ENCODE peak calls at places on chromosomes 2 and 18, in six cellular contexts. One of them, this sample, is unnamed.

GRCh38 chr18:60686142-60686541 is 313.6 kb upstream of the MC4R start:
- DNase-seq in A549: no peak
- DNase-seq in suprapubic skin: no peak
- DNase-seq in GM23338: no peak
- DNase-seq in left ventricle myocardium inferior: no peak
- DNase-seq in OCI-LY7: no peak
- DNase-seq in this sample: no peak

GRCh38 chr2:54459037-54459441 is 2.9 kb downstream of the SPTBN1 start:
- DNase-seq in suprapubic skin: no peak
- DNase-seq in A549: no peak
- DNase-seq in left ventricle myocardium inferior: no peak
- DNase-seq in GM23338: no peak
- DNase-seq in OCI-LY7: peak; percentile 13
- DNase-seq in this sample: no peak

GRCh38 chr18:79495591-79496071 is 99.9 kb downstream of the NFATC1 start:
- DNase-seq in GM23338: no peak
- DNase-seq in A549: no peak
- DNase-seq in left ventricle myocardium inferior: peak; percentile 7
- DNase-seq in OCI-LY7: no peak
- DNase-seq in suprapubic skin: peak; percentile 56
- DNase-seq in this sample: no peak

GRCh38 chr2:17257194-17257909 is 260.9 kb downstream of the RAD51AP2 start:
- DNase-seq in GM23338: no peak
- DNase-seq in left ventricle myocardium inferior: no peak
- DNase-seq in A549: no peak
- DNase-seq in suprapubic skin: no peak
- DNase-seq in OCI-LY7: no peak
- DNase-seq in this sample: no peak

GRCh38 chr2:152638590-152638989 is 78.7 kb downstream of the PRPF40A start:
- DNase-seq in GM23338: no peak
- DNase-seq in A549: no peak
- DNase-seq in left ventricle myocardium inferior: no peak
- DNase-seq in suprapubic skin: no peak
- DNase-seq in OCI-LY7: no peak
- DNase-seq in this sample: no peak

GRCh38 chr2:238895901-238896600 is 48.2 kb downstream of the TWIST2 start:
- DNase-seq in suprapubic skin: peak; percentile 87
- DNase-seq in A549: no peak
- DNase-seq in left ventricle myocardium inferior: peak; percentile 68
- DNase-seq in OCI-LY7: no peak
- DNase-seq in GM23338: peak; percentile 44
- DNase-seq in this sample: peak; percentile 57

GRCh38 chr18:23207191-23207955 is 72.1 kb downstream of the CABLES1 start:
- DNase-seq in GM23338: peak; percentile 81
- DNase-seq in A549: no peak
- DNase-seq in left ventricle myocardium inferior: no peak
- DNase-seq in suprapubic skin: no peak
- DNase-seq in OCI-LY7: peak; percentile 54
- DNase-seq in this sample: peak; percentile 41

GRCh38 chr2:148974126-148974525 is 64.4 kb upstream of the LYPD6B start:
- DNase-seq in left ventricle myocardium inferior: no peak
- DNase-seq in OCI-LY7: no peak
- DNase-seq in GM23338: peak; percentile 62
- DNase-seq in suprapubic skin: no peak
- DNase-seq in A549: no peak
- DNase-seq in this sample: no peak

GRCh38 chr18:75530548-75531211 is 103.2 kb upstream of the SMIM21 start:
- DNase-seq in GM23338: no peak
- DNase-seq in A549: no peak
- DNase-seq in left ventricle myocardium inferior: peak; percentile 66
- DNase-seq in suprapubic skin: peak; percentile 57
- DNase-seq in OCI-LY7: no peak
- DNase-seq in this sample: no peak

GRCh38 chr18:48902023-48902855 is 48.5 kb downstream of the SMAD7 start:
- DNase-seq in GM23338: no peak
- DNase-seq in suprapubic skin: no peak
- DNase-seq in OCI-LY7: no peak
- DNase-seq in A549: peak; percentile 52
- DNase-seq in left ventricle myocardium inferior: peak; percentile 88
- DNase-seq in this sample: no peak

GRCh38 chr18:11251229-11251890 is 102.0 kb upstream of the PIEZO2 start:
- DNase-seq in left ventricle myocardium inferior: no peak
- DNase-seq in A549: no peak
- DNase-seq in suprapubic skin: no peak
- DNase-seq in OCI-LY7: no peak
- DNase-seq in GM23338: no peak
- DNase-seq in this sample: no peak

GRCh38 chr2:204545861-204546773 is 842 bp downstream of the PARD3B start:
- DNase-seq in A549: no peak
- DNase-seq in left ventricle myocardium inferior: no peak
- DNase-seq in suprapubic skin: no peak
- DNase-seq in GM23338: peak; percentile 45
- DNase-seq in OCI-LY7: no peak
- DNase-seq in this sample: no peak

GRCh38 chr2:1756456-1756855 is 12.1 kb upstream of the PXDN start:
- DNase-seq in OCI-LY7: no peak
- DNase-seq in GM23338: no peak
- DNase-seq in A549: no peak
- DNase-seq in left ventricle myocardium inferior: no peak
- DNase-seq in suprapubic skin: peak; percentile 60
- DNase-seq in this sample: no peak

GRCh38 chr2:4662161-4662779 is 958.9 kb downstream of the DCDC2C start:
- DNase-seq in A549: no peak
- DNase-seq in left ventricle myocardium inferior: no peak
- DNase-seq in OCI-LY7: no peak
- DNase-seq in GM23338: no peak
- DNase-seq in suprapubic skin: no peak
- DNase-seq in this sample: no peak

GRCh38 chr2:82599021-82599420 is 1860.1 kb downstream of the SUCLG1 start:
- DNase-seq in suprapubic skin: no peak
- DNase-seq in A549: no peak
- DNase-seq in GM23338: no peak
- DNase-seq in OCI-LY7: no peak
- DNase-seq in left ventricle myocardium inferior: no peak
- DNase-seq in this sample: no peak

GRCh38 chr2:230868151-230868946 is 3.6 kb downstream of the ITM2C start:
- DNase-seq in GM23338: peak; percentile 88
- DNase-seq in A549: no peak
- DNase-seq in left ventricle myocardium inferior: no peak
- DNase-seq in suprapubic skin: peak; percentile 70
- DNase-seq in OCI-LY7: no peak
- DNase-seq in this sample: peak; percentile 48

GRCh38 chr18:57923606-57924005 is 120.4 kb upstream of the NEDD4L start:
- DNase-seq in GM23338: no peak
- DNase-seq in A549: no peak
- DNase-seq in left ventricle myocardium inferior: no peak
- DNase-seq in OCI-LY7: no peak
- DNase-seq in suprapubic skin: no peak
- DNase-seq in this sample: no peak

GRCh38 chr2:8259106-8259840 is 422.6 kb upstream of the ID2 start:
- DNase-seq in GM23338: no peak
- DNase-seq in A549: no peak
- DNase-seq in left ventricle myocardium inferior: peak; percentile 29
- DNase-seq in OCI-LY7: no peak
- DNase-seq in suprapubic skin: no peak
- DNase-seq in this sample: no peak
- H3K27ac ChIP-seq in GM23338: no peak overlapping the region
- H3K27ac ChIP-seq in A549: no peak overlapping the region
- H3K27ac ChIP-seq in left ventricle myocardium inferior: no peak overlapping the region
- H3K27ac ChIP-seq in OCI-LY7: no peak overlapping the region
- H3K27ac ChIP-seq in suprapubic skin: no peak overlapping the region
- H3K27ac ChIP-seq in this sample: no peak overlapping the region

GRCh38 chr18:2955966-2956521 is 56.9 kb downstream of the LPIN2 start:
- DNase-seq in suprapubic skin: no peak
- DNase-seq in left ventricle myocardium inferior: no peak
- DNase-seq in OCI-LY7: no peak
- DNase-seq in GM23338: no peak
- DNase-seq in A549: no peak
- DNase-seq in this sample: no peak
- H3K27ac ChIP-seq in suprapubic skin: peak overlapping the region; percentile 15
- H3K27ac ChIP-seq in left ventricle myocardium inferior: no peak overlapping the region
- H3K27ac ChIP-seq in OCI-LY7: no peak overlapping the region
- H3K27ac ChIP-seq in GM23338: no peak overlapping the region
- H3K27ac ChIP-seq in A549: no peak overlapping the region
- H3K27ac ChIP-seq in this sample: no peak overlapping the region

DNA sequence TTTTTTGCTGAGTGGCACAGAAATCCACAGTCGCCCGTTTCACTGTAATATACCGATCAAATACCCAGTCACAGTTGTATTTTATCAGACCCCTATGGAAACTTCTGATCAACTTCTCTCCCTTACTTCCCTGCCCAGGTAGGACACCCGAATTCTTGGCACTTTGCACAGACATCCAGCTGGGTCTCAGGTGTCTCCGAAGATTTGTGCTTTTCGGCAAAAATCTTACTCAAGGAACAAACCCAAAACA is 596 bp downstream of the MREG start:
- DNase-seq in A549: no peak
- DNase-seq in GM23338: no peak
- DNase-seq in left ventricle myocardium inferior: no peak
- DNase-seq in OCI-LY7: no peak
- DNase-seq in suprapubic skin: no peak
- DNase-seq in this sample: no peak
- H3K27ac ChIP-seq in A549: peak overlapping the region; percentile 91
- H3K27ac ChIP-seq in GM23338: peak overlapping the region; percentile 87
- H3K27ac ChIP-seq in left ventricle myocardium inferior: no peak overlapping the region
- H3K27ac ChIP-seq in OCI-LY7: peak overlapping the region; percentile 23
- H3K27ac ChIP-seq in suprapubic skin: peak overlapping the region; percentile 93
- H3K27ac ChIP-seq in this sample: no peak overlapping the region

GRCh38 chr2:111661286-111661940 is 222.6 kb downstream of the ANAPC1 start:
- DNase-seq in suprapubic skin: no peak
- DNase-seq in GM23338: no peak
- DNase-seq in A549: no peak
- DNase-seq in OCI-LY7: no peak
- DNase-seq in left ventricle myocardium inferior: no peak
- DNase-seq in this sample: no peak
- H3K27ac ChIP-seq in suprapubic skin: no peak overlapping the region
- H3K27ac ChIP-seq in GM23338: no peak overlapping the region
- H3K27ac ChIP-seq in A549: peak overlapping the region; percentile 90
- H3K27ac ChIP-seq in OCI-LY7: no peak overlapping the region
- H3K27ac ChIP-seq in left ventricle myocardium inferior: no peak overlapping the region
- H3K27ac ChIP-seq in this sample: no peak overlapping the region

GRCh38 chr2:95353613-95354468 is 48.7 kb upstream of the FAHD2A start:
- DNase-seq in suprapubic skin: peak; percentile 67
- DNase-seq in GM23338: no peak
- DNase-seq in left ventricle myocardium inferior: no peak
- DNase-seq in A549: no peak
- DNase-seq in OCI-LY7: no peak
- DNase-seq in this sample: no peak
- H3K27ac ChIP-seq in suprapubic skin: no peak overlapping the region
- H3K27ac ChIP-seq in GM23338: no peak overlapping the region
- H3K27ac ChIP-seq in left ventricle myocardium inferior: no peak overlapping the region
- H3K27ac ChIP-seq in A549: no peak overlapping the region
- H3K27ac ChIP-seq in OCI-LY7: no peak overlapping the region
- H3K27ac ChIP-seq in this sample: no peak overlapping the region

GRCh38 chr2:130366720-130367119 is 10.9 kb downstream of the PTPN18 start:
- DNase-seq in left ventricle myocardium inferior: no peak
- DNase-seq in OCI-LY7: no peak
- DNase-seq in A549: no peak
- DNase-seq in suprapubic skin: peak; percentile 16
- DNase-seq in GM23338: no peak
- DNase-seq in this sample: no peak
- H3K27ac ChIP-seq in left ventricle myocardium inferior: no peak overlapping the region
- H3K27ac ChIP-seq in OCI-LY7: no peak overlapping the region
- H3K27ac ChIP-seq in A549: no peak overlapping the region
- H3K27ac ChIP-seq in suprapubic skin: no peak overlapping the region
- H3K27ac ChIP-seq in GM23338: no peak overlapping the region
- H3K27ac ChIP-seq in this sample: no peak overlapping the region

GRCh38 chr2:68992933-68993332 is 18.5 kb downstream of the GKN1 start:
- DNase-seq in OCI-LY7: no peak
- DNase-seq in GM23338: no peak
- DNase-seq in A549: no peak
- DNase-seq in left ventricle myocardium inferior: no peak
- DNase-seq in suprapubic skin: no peak
- DNase-seq in this sample: no peak

GRCh38 chr2:68993660-68994059 is 19.2 kb downstream of the GKN1 start:
- DNase-seq in left ventricle myocardium inferior: no peak
- DNase-seq in GM23338: no peak
- DNase-seq in OCI-LY7: no peak
- DNase-seq in A549: no peak
- DNase-seq in suprapubic skin: no peak
- DNase-seq in this sample: peak; percentile 10

GRCh38 chr2:68992341-68992740 is 17.9 kb downstream of the GKN1 start:
- DNase-seq in suprapubic skin: no peak
- DNase-seq in left ventricle myocardium inferior: no peak
- DNase-seq in A549: no peak
- DNase-seq in GM23338: no peak
- DNase-seq in OCI-LY7: no peak
- DNase-seq in this sample: no peak

GRCh38 chr2:68987051-68987503 is 12.6 kb downstream of the GKN1 start:
- DNase-seq in A549: no peak
- DNase-seq in suprapubic skin: no peak
- DNase-seq in GM23338: peak; percentile 3
- DNase-seq in OCI-LY7: no peak
- DNase-seq in left ventricle myocardium inferior: no peak
- DNase-seq in this sample: no peak

GRCh38 chr2:68989035-68989434 is 14.6 kb downstream of the GKN1 start:
- DNase-seq in OCI-LY7: no peak
- DNase-seq in GM23338: no peak
- DNase-seq in suprapubic skin: no peak
- DNase-seq in A549: no peak
- DNase-seq in left ventricle myocardium inferior: no peak
- DNase-seq in this sample: no peak
- H3K27ac ChIP-seq in OCI-LY7: no peak overlapping the region
- H3K27ac ChIP-seq in GM23338: no peak overlapping the region
- H3K27ac ChIP-seq in suprapubic skin: no peak overlapping the region
- H3K27ac ChIP-seq in A549: peak overlapping the region; percentile 35
- H3K27ac ChIP-seq in left ventricle myocardium inferior: no peak overlapping the region
- H3K27ac ChIP-seq in this sample: no peak overlapping the region

This sample was measured in neural progenitor cell.